ENCODE peak calls at places on chromosome 22, in six cellular contexts. R is HCT116, C is cardiac muscle cell, X is testis, Q is sigmoid colon, M is cardiac fibroblast. D is an unnamed sample.

GRCh38 chr22:20656902-20657836 is 116.7 kb upstream of the SERPIND1 start:
- DNase-seq in R (peak), C (no peak), X (peak), Q (peak), M (peak), D (no peak)

GRCh38 chr22:30878516-30879365 is 89.8 kb downstream of the MORC2 start:
- DNase-seq in R (no peak), C (peak), X (no peak), Q (no peak), M (no peak), D (no peak)

GRCh38 chr22:50089231-50090140 is at the start of gene MOV10L1:
- DNase-seq in R (no peak), C (no peak), X (peak), Q (no peak), M (peak), D (no peak)

GRCh38 chr22:36860017-36860416 is 789 bp upstream of the NCF4 start:
- DNase-seq in R (no peak), C (no peak), X (no peak), Q (peak), M (no peak), D (no peak)

GRCh38 chr22:17443413-17444203 is 74.3 kb downstream of the CECR2 start:
- DNase-seq in R (no peak), C (no peak), X (no peak), Q (no peak), M (peak), D (no peak)

GRCh38 chr22:35648066-35649025 is at the start of gene APOL6:
- DNase-seq in R (no peak), C (no peak), X (peak), Q (peak), M (peak), D (peak)

GRCh38 chr22:36360871-36361383 is 26.8 kb downstream of the MYH9 start:
- DNase-seq in R (no peak), C (no peak), X (no peak), Q (no peak), M (no peak), D (no peak)

GRCh38 chr22:30574095-30574981 is at the start of gene GAL3ST1:
- DNase-seq in R (no peak), C (peak), X (no peak), Q (no peak), M (no peak), D (no peak)

GRCh38 chr22:29912605-29913398 is 29.8 kb downstream of the MTMR3 start:
- DNase-seq in R (no peak), C (no peak), X (no peak), Q (no peak), M (peak), D (peak)

GRCh38 chr22:29877620-29878019 is 5.4 kb upstream of the MTMR3 start:
- DNase-seq in R (no peak), C (no peak), X (no peak), Q (no peak), M (peak), D (no peak)

GRCh38 chr22:25388415-25388814 is 169.0 kb downstream of the CRYBB2 start:
- DNase-seq in R (no peak), C (no peak), X (no peak), Q (no peak), M (no peak), D (no peak)

GRCh38 chr22:23237841-23238240 is 57.5 kb downstream of the BCR start:
- DNase-seq in R (no peak), C (no peak), X (no peak), Q (no peak), M (no peak), D (no peak)

GRCh38 chr22:29265929-29266328 is 1.9 kb downstream of the RHBDD3 start:
- DNase-seq in R (no peak), C (no peak), X (no peak), Q (no peak), M (no peak), D (no peak)

GRCh38 chr22:29727248-29727551 is 7.4 kb downstream of the CABP7 start:
- DNase-seq in R (no peak), C (peak), X (peak), Q (no peak), M (peak), D (no peak)

GRCh38 chr22:30572840-30573593 is 1.4 kb downstream of the GAL3ST1 start:
- DNase-seq in R (no peak), C (no peak), X (no peak), Q (no peak), M (no peak), D (no peak)

GRCh38 chr22:19879651-19879995 is 24.9 kb upstream of the GNB1L start:
- DNase-seq in R (no peak), C (no peak), X (no peak), Q (no peak), M (no peak), D (no peak)

DNA sequence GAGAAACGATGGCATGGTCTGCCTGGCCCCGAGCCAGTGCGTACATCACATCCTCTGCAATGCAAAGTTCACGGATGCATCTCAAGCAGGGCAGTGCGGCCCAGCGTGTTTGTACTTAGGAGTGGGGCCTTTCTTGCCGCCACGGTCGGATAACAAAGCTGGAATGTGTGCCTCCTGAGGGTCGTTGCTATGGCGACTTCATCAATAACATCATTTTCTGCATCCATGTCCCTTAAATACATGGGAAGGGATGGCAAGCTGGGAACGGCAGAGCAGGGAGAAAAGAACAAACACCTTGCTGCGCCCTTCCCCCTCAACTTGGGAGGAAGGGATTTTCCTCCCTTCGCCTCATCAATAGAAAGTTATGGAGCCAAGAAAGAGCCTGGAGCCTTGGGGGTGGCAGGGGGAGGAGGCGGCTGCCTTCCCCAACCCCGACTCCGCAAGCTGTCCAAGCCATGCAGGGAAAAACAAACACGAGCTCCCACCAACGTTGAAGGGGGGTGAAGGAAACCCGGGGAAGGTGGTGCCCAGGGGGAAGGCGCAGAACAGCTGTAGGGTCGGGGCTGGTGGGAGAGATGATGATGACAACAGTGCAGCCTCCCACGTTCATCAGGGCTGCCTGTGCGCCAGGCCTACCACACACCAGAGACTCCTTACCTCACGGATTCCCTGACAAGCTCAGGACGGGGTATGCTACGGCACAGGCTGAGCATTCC is 73.7 kb downstream of the SCUBE1 start:
- DNase-seq in R (no peak), C (no peak), X (no peak), Q (no peak), M (no peak), D (no peak)
- H3K4me3 ChIP-seq in R (no peak), C (no peak), X (no peak), Q (no peak), M (no peak), D (no peak)

GRCh38 chr22:33923660-33924246 is 3.5 kb upstream of the LARGE1 start:
- DNase-seq in R (peak), C (peak), X (peak), Q (peak), M (peak), D (no peak)
- H3K4me3 ChIP-seq in R (no peak), C (no peak), X (peak), Q (no peak), M (no peak), D (no peak)

GRCh38 chr22:46576556-46577351 is 39.3 kb upstream of the CELSR1 start:
- DNase-seq in R (no peak), C (peak), X (peak), Q (peak), M (peak), D (no peak)

GRCh38 chr22:46577361-46578249 is 40.2 kb upstream of the CELSR1 start:
- DNase-seq in R (no peak), C (no peak), X (no peak), Q (peak), M (no peak), D (no peak)

GRCh38 chr22:46578824-46579561 is 41.2 kb upstream of the GRAMD4 start:
- DNase-seq in R (no peak), C (no peak), X (no peak), Q (peak), M (no peak), D (no peak)

GRCh38 chr22:46579751-46580449 is 40.3 kb upstream of the GRAMD4 start:
- DNase-seq in R (no peak), C (no peak), X (no peak), Q (peak), M (no peak), D (no peak)

DNA sequence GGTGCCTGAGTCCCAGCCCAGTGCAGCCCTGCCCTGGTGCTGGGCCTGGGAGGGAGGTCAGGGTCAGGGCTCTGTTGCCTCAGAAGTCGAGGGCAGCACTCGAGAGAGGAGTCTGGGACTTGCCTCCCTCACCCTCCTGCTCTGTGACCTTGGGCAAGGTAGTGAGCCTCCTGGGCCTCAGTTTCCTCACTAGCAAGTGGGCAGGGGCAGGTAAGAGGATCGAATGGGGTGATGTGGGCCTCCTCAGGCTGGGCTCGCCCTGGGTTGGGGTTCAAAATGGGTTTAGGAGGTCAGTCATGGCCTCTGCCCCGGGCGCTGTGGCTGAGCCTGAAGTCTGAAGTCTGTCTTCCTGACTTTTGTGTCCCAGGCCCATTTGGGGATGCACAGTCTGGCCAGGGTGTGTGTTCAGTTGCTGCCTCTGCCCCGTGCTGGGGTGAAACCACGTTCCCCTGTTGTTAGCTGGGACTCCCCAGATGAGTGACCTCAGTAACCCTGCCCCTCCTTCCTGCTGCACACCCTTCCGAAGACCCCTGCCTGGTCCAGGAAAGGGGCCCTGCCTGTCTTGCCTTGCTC is 40.9 kb upstream of the CELSR1 start:
- DNase-seq in R (no peak), C (no peak), X (no peak), Q (peak), M (no peak), D (no peak)
- H3K4me3 ChIP-seq in R (peak), C (peak), X (peak), Q (peak), M (no peak), D (peak)

GRCh38 chr22:39456262-39457046 is at the start of gene MGAT3:
- DNase-seq in R (no peak), C (no peak), X (peak), Q (no peak), M (no peak), D (no peak)

GRCh38 chr22:39457047-39457545 is 284 bp downstream of the MGAT3 start:
- DNase-seq in R (no peak), C (no peak), X (no peak), Q (no peak), M (no peak), D (no peak)

GRCh38 chr22:39457546-39458442 is 982 bp downstream of the MGAT3 start:
- DNase-seq in R (no peak), C (peak), X (peak), Q (no peak), M (no peak), D (no peak)

GRCh38 chr22:39459681-39460080 is 2.9 kb downstream of the MGAT3 start:
- DNase-seq in R (no peak), C (no peak), X (no peak), Q (no peak), M (no peak), D (no peak)

DNA sequence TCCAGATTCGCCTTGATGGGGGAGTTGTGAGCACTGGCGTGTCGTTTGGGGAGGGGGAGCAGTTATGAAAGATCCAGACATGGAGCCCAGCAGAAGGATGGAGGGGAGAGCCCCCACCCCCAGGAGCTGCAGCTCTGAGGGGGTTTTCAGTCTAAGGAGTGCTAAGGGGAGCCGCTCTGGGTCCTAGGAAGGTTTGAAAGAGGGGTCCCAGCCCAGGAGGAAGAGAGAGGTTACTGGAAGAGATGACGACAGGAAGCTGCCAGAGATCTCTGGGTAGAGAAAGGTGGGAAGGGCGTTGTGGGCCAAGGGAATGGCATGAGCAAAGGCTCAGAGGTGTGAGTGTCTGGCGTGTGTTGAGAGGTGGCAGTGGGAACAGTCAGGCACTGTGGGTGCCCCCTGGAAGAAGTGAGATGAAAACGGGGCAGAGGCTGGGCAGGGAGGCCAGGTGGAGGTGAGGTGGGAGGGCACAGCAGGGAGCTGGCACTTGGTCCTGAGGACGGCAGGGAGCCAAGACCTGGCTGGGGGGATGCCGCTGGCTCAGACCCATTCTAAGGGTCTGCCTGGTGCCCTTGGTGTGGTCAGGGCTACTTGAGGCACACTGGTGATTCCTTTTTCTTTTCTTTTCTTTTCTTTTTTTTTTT is 1.8 kb downstream of the MGAT3 start:
- DNase-seq in R (no peak), C (no peak), X (no peak), Q (no peak), M (no peak), D (no peak)
- H3K4me3 ChIP-seq in R (no peak), C (peak), X (peak), Q (peak), M (no peak), D (peak)

GRCh38 chr22:41910599-41911291 is 4.1 kb downstream of the SHISA8 start:
- DNase-seq in R (no peak), C (no peak), X (peak), Q (no peak), M (peak), D (no peak)

GRCh38 chr22:41908409-41909289 is 6.2 kb downstream of the SHISA8 start:
- DNase-seq in R (no peak), C (no peak), X (no peak), Q (no peak), M (no peak), D (no peak)

GRCh38 chr22:41909290-41910049 is 5.4 kb downstream of the SHISA8 start:
- DNase-seq in R (no peak), C (no peak), X (no peak), Q (no peak), M (no peak), D (no peak)

GRCh38 chr22:41911292-41911611 is 3.6 kb downstream of the SHISA8 start:
- DNase-seq in R (no peak), C (no peak), X (no peak), Q (no peak), M (no peak), D (no peak)

DNA sequence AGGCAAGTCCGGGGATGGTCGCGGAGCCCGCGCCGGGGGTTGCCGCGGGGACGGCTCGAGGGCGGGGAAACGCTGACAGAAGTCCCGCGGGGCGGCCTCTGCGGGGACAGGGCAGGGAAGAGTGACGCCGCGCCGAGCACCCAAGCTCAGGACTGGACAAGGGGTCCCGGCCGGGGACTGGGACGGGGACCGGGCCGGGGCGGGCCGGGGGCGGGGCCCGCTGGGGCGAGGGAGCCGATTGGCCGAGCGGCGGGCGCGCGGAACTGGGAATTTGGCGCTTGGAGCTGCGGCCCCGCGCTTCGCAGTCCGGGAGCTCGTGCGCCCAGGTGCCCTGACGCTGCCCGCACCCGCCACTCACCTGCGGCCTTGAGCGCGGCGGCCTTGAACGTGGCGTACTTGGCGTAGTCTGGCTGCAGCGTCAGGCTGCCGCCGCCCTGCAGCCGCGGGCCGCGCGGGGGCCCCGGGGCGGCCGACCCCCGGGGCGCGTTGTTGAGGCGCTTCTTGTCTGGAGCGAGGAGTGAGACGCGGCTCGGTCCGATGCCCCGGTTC is 4.8 kb downstream of the SHISA8 start:
- DNase-seq in R (no peak), C (peak), X (no peak), Q (no peak), M (no peak), D (no peak)
- H3K4me3 ChIP-seq in R (no peak), C (peak), X (peak), Q (peak), M (no peak), D (no peak)